ENCODE peak calls at places on chromosome 15, in five cellular contexts. M is astrocyte, U is RWPE2, J is OCI-LY7, F is body of pancreas. P is an unnamed sample. For H3K9me3, the result is how much of the 10 kb centered on the place peaks cover.

GRCh38 chr15:69628256-69629093 is 175.9 kb downstream of the RPLP1 start:
- DNase-seq in J (no peak), M (no peak), F (no peak), U (no peak), P (no peak)

GRCh38 chr15:59528965-59529402 is 82.6 kb upstream of the GCNT3 start:
- DNase-seq in F (peak), U (peak), J (peak), M (peak), P (peak)

GRCh38 chr15:76470691-76471090 is 134.1 kb downstream of the ISL2 start:
- DNase-seq in U (no peak), M (peak), F (no peak), J (no peak), P (no peak)

GRCh38 chr15:29517829-29518228 is 248.2 kb upstream of the NSMCE3 start:
- DNase-seq in U (no peak), M (no peak), J (no peak), F (no peak), P (no peak)

GRCh38 chr15:60871731-60872130 is 357.4 kb downstream of the RORA start:
- DNase-seq in M (peak), F (no peak), J (no peak), U (no peak), P (no peak)

GRCh38 chr15:101810905-101811304 is 1.1 kb upstream of the OR4F15 start:
- DNase-seq in U (no peak), J (no peak), F (no peak), M (peak), P (no peak)

GRCh38 chr15:94083467-94083991 is 147.8 kb upstream of the MCTP2 start:
- DNase-seq in M (peak), J (no peak), F (no peak), U (no peak), P (peak)

GRCh38 chr15:63370764-63371163 is 10.9 kb downstream of the CA12 start:
- DNase-seq in F (no peak), U (peak), J (no peak), M (no peak), P (no peak)

GRCh38 chr15:84826369-84826823 is 9.2 kb downstream of the ALPK3 start:
- DNase-seq in U (no peak), M (no peak), F (peak), J (peak), P (peak)

GRCh38 chr15:99703603-99704443 is 29.4 kb downstream of the LYSMD4 start:
- DNase-seq in M (peak), F (peak), U (no peak), J (peak), P (no peak)

GRCh38 chr15:46126581-46126980 is 491.8 kb downstream of the SQOR start:
- DNase-seq in M (peak), U (no peak), F (no peak), J (no peak), P (peak)

GRCh38 chr15:40932146-40932545 is 3.0 kb downstream of the DLL4 start:
- DNase-seq in M (no peak), U (peak), F (no peak), J (peak), P (no peak)
- H3K9me3 ChIP-seq in M (under half), U (under half), F (under half), J (under half), P (under half)

DNA sequence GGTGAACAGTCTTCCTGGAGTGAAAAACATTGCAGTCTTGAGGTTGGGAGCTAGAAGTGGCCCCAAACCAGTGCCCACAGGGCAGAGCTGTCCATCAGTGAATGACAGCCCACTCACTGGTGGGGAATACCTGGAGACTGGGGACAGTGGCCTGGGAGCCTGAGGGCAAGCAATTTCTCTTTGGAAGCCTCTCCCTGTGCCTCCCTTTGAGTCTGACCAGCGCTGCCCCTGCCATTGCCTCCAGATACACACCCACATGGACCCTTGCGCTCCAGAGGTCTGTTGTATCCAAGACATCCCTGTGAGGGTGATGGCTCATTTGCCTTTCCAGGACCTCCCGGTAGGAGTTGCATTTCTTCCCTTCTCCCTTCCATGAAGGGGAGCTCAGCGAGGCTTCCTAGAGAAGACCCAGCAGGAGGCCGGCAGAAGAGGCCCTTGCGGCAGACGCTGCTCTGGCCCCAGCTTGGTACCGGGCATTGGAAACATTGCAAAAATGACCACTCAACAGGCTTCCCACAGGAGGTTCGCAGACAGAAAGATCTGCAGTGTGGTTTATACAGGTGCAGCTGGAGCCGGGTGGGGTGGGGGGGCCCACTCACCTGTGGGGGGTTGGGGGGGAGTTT is 38.5 kb downstream of the KLF13 start:
- DNase-seq in U (no peak), F (no peak), M (no peak), J (no peak), P (no peak)
- H3K4me3 ChIP-seq in U (no peak), F (no peak), M (no peak), J (peak), P (no peak)

GRCh38 chr15:27774638-27775037 is 324.5 kb downstream of the OCA2 start:
- DNase-seq in F (no peak), U (no peak), J (no peak), M (no peak), P (no peak)

GRCh38 chr15:27771892-27772291 is 327.2 kb downstream of the OCA2 start:
- DNase-seq in J (no peak), F (no peak), U (no peak), M (no peak), P (no peak)

GRCh38 chr15:27770769-27771554 is 328.2 kb downstream of the OCA2 start:
- DNase-seq in U (no peak), F (no peak), J (no peak), M (no peak), P (no peak)

GRCh38 chr15:27776501-27776900 is 322.6 kb downstream of the OCA2 start:
- DNase-seq in F (no peak), U (no peak), J (no peak), M (no peak), P (no peak)

DNA sequence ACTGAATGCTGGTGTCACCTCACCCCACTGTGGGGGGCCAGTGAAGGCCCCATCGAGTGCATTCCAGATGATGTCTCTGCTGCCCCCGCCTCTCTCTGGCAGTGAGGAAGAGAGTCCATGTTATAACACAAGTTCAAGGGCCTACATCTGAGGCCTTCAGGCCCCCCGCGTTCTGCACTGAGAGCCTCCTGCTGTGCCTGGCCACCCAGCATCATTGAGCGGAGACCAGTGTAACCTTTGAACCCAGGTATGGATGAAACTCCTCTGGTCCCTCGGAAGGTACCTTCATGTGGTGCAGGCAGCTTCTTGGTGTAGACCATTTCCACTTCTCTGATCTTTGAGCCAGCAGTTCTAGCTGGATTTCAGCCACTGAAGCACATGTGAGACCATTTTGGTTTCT is 324.9 kb downstream of the OCA2 start:
- DNase-seq in J (no peak), M (no peak), U (no peak), F (no peak), P (no peak)
- H3K9me3 ChIP-seq in J (under half), M (under half), U (under half), F (under half), P (under half)

GRCh38 chr15:48413304-48413703 is 82.1 kb downstream of the DUT start:
- DNase-seq in M (peak), U (no peak), J (no peak), F (no peak), P (peak)

GRCh38 chr15:48411971-48412591 is 80.9 kb downstream of the DUT start:
- DNase-seq in M (peak), U (no peak), F (no peak), J (no peak), P (no peak)

GRCh38 chr15:48415036-48415886 is 84.0 kb downstream of the DUT start:
- DNase-seq in U (no peak), M (peak), J (no peak), F (no peak), P (peak)

GRCh38 chr15:48416301-48416700 is 85.1 kb downstream of the DUT start:
- DNase-seq in U (no peak), J (no peak), M (no peak), F (no peak), P (no peak)

GRCh38 chr15:48414015-48414414 is 82.8 kb downstream of the DUT start:
- DNase-seq in M (peak), J (no peak), F (no peak), U (no peak), P (peak)
- H3K4me3 ChIP-seq in M (no peak), J (no peak), F (no peak), U (no peak), P (no peak)

DNA sequence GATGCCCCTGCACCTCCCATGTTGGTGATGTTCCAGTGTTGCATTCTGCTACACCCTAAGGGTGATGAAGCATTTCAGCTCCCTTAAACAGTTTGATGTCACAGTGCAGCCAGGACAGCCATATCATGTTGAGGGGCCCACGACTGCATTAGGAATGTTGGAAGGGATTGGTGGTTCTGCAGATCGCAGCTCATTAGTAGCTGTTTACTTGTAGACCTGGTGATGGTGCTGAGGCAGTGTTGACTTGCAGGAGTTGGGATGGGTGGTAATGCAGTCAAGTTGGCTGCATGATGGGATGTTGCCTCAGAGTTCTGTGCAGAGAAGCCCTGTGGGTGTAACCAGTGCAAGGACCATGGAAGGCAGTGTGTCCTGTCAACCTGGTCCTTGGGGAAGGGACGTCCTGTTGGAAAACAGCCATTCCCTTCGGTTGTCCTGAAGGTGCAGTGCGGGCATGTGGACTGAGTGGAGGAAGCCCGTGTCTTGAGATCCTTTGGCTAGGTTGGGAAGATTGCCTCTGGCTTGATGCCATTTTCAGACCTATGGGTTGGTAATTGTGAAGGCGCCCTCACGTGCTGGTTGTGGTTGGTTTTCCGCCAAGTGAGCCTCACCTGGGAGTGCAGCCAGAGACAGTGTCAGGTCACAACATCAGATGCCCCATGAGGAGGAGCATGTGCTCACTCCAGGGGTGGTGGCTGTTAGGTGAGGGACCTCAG is 100.7 kb downstream of the SNRPN start:
- DNase-seq in M (no peak), J (no peak), F (no peak), U (peak), P (no peak)
- H3K9me3 ChIP-seq in M (half or more), J (under half), F (half or more), U (half or more), P (under half)

DNA sequence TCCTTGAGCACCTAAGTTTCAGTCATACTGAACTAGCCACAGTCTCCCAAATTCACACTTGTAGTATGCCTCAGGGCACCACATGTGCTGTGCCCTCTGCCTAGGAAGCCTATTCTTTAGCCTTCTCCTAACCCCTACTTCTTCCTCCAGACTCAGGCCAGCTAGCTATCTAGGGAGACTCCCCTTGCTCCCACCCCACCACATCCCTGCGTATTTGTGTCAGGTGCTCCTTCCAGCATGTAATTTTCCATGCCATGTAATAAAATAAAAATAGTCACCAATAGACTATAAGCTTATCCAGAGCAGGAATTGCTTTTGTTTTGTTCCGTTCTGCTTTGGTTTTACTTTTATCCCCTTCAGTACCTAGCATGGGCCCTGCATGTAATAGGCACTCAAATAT is 14.9 kb upstream of the GJD2 start:
- DNase-seq in U (no peak), M (no peak), J (no peak), F (no peak), P (no peak)
- H3K4me3 ChIP-seq in U (no peak), M (no peak), J (no peak), F (no peak), P (no peak)

DNA sequence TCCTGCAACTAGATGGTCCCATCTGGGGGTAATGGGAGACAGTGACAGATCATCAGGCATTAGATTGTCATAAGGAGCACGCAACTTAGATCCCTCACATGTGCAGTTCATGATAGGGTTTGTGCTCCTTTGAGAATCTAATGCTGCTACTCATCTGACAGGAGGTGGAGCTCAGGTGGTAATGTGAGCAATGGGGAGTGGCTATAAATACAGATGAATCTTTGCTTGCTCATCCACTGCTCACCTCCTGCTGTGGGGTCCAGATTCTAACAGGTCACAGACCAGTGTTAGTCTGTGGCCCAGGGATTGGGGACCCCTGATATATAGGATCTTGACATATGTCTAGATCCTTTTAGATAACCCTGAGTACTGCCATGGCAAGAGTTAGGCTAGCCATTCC is 52.7 kb downstream of the RASGRF1 start:
- DNase-seq in J (no peak), F (no peak), M (no peak), U (peak), P (no peak)
- H3K9me3 ChIP-seq in J (under half), F (under half), M (under half), U (under half), P (under half)

P was measured in MG63.